ENCODE peak calls at places on chromosomes 6 and 20, in five cellular contexts. B is PC-9, P is tibial artery, G is uterus, Y is NT2/D1. D is an unnamed sample.
A peak's percentile ranks its signal among the peaks of the same experiment; 100 is the strongest.

GRCh38 chr6:158611600-158612041 is 32.9 kb downstream of the DYNLT1 start:
- DNase-seq in B (no peak), P (no peak), G (no peak), Y (peak; percentile 38), D (no peak)

GRCh38 chr6:93350774-93351173 is 68.6 kb downstream of the EPHA7 start:
- DNase-seq in B (no peak), P (no peak), G (no peak), Y (no peak), D (no peak)

GRCh38 chr6:146741609-146742008 is 142.8 kb downstream of the ADGB start:
- DNase-seq in B (no peak), P (no peak), G (no peak), Y (no peak), D (no peak)

GRCh38 chr20:56554869-56555268 is 21.8 kb downstream of the FAM209B start:
- DNase-seq in B (peak; percentile 99), P (peak; percentile 32), G (peak; percentile 56), Y (peak; percentile 23), D (peak; percentile 49)

GRCh38 chr20:20435453-20435852 is 67.5 kb downstream of the INSM1 start:
- DNase-seq in B (no peak), P (no peak), G (no peak), Y (no peak), D (no peak)

GRCh38 chr6:70673601-70674000 is 5.9 kb downstream of the SMAP1 start:
- DNase-seq in B (no peak), P (no peak), G (no peak), Y (no peak), D (no peak)

GRCh38 chr6:152221806-152222628 is 414.5 kb downstream of the ESR1 start:
- DNase-seq in B (no peak), P (no peak), G (no peak), Y (no peak), D (no peak)

GRCh38 chr6:1363729-1364572 is 25.4 kb upstream of the FOXF2 start:
- DNase-seq in B (no peak), P (no peak), G (no peak), Y (no peak), D (no peak)

GRCh38 chr20:38806855-38807655 is 1.6 kb downstream of the PPP1R16B start:
- DNase-seq in B (no peak), P (no peak), G (no peak), Y (no peak), D (peak; percentile 58)

GRCh38 chr20:33209789-33210188 is 7.4 kb upstream of the BPIFA3 start:
- DNase-seq in B (peak; percentile 35), P (peak; percentile 35), G (no peak), Y (peak; percentile 51), D (no peak)

GRCh38 chr6:26493258-26493657 is 6.8 kb upstream of the BTN1A1 start:
- DNase-seq in B (no peak), P (no peak), G (no peak), Y (no peak), D (no peak)

GRCh38 chr6:36678488-36679042 is at the start of gene CDKN1A:
- DNase-seq in B (peak; percentile 79), P (peak; percentile 93), G (peak; percentile 92), Y (peak; percentile 48), D (peak; percentile 91)

GRCh38 chr6:112188906-112189305 is 65.5 kb downstream of the LAMA4 start:
- DNase-seq in B (no peak), P (no peak), G (peak; percentile 44), Y (no peak), D (no peak)

GRCh38 chr6:36758516-36759176 is 61.0 kb downstream of the RAB44 start:
- DNase-seq in B (no peak), P (no peak), G (no peak), Y (no peak), D (no peak)

GRCh38 chr6:162684961-162685360 is 42.6 kb downstream of the PRKN start:
- DNase-seq in B (no peak), P (no peak), G (no peak), Y (no peak), D (no peak)

GRCh38 chr6:15841937-15842698 is 179.3 kb upstream of the DTNBP1 start:
- DNase-seq in B (no peak), P (peak; percentile 65), G (no peak), Y (no peak), D (no peak)

GRCh38 chr6:33017024-33017423 is 7.6 kb upstream of the HLA-DOA start:
- DNase-seq in B (no peak), P (no peak), G (no peak), Y (no peak), D (no peak)

GRCh38 chr20:25076201-25076600 is 5.7 kb downstream of the VSX1 start:
- DNase-seq in B (peak; percentile 89), P (no peak), G (no peak), Y (no peak), D (no peak)
- H3K27me3 ChIP-seq in B (no peaks in the 10 kb centered on the region), P (peaks cover 68% of the 10 kb centered on the region), G (peaks cover 14% of the 10 kb centered on the region), Y (peaks cover 87% of the 10 kb centered on the region), D (peaks cover 1% of the 10 kb centered on the region)

GRCh38 chr6:123745877-123746276 is 57.8 kb upstream of the NKAIN2 start:
- DNase-seq in B (no peak), P (no peak), G (no peak), Y (no peak), D (no peak)
- H3K36me3 ChIP-seq in B (no peaks in the 10 kb centered on the region), P (no peaks in the 10 kb centered on the region), G (no peaks in the 10 kb centered on the region), Y (no peaks in the 10 kb centered on the region), D (no peaks in the 10 kb centered on the region)

GRCh38 chr6:133951227-133951626 is 1.8 kb upstream of the TBPL1 start:
- DNase-seq in B (no peak), P (no peak), G (no peak), Y (no peak), D (no peak)
- H3K4me3 ChIP-seq in B (peak overlapping the region; percentile 75), P (peak overlapping the region; percentile 76), G (peak overlapping the region; percentile 93), Y (no peak overlapping the region), D (peak overlapping the region; percentile 92)

GRCh38 chr6:3456395-3456767 is 469 bp downstream of the SLC22A23 start:
- DNase-seq in B (no peak), P (no peak), G (no peak), Y (no peak), D (no peak)

GRCh38 chr6:3455490-3456394 is 1.1 kb downstream of the SLC22A23 start:
- DNase-seq in B (no peak), P (no peak), G (no peak), Y (no peak), D (peak; percentile 29)

GRCh38 chr6:3455121-3455489 is 1.7 kb downstream of the SLC22A23 start:
- DNase-seq in B (no peak), P (no peak), G (no peak), Y (no peak), D (peak; percentile 13)

GRCh38 chr6:3453410-3453809 is 3.4 kb downstream of the SLC22A23 start:
- DNase-seq in B (no peak), P (no peak), G (no peak), Y (no peak), D (no peak)

GRCh38 chr6:3454206-3455016 is 2.4 kb downstream of the SLC22A23 start:
- DNase-seq in B (no peak), P (no peak), G (no peak), Y (no peak), D (no peak)
- H3K27me3 ChIP-seq in B (no peaks in the 10 kb centered on the region), P (no peaks in the 10 kb centered on the region), G (no peaks in the 10 kb centered on the region), Y (peaks cover 15% of the 10 kb centered on the region), D (peaks cover 2% of the 10 kb centered on the region)

DNA sequence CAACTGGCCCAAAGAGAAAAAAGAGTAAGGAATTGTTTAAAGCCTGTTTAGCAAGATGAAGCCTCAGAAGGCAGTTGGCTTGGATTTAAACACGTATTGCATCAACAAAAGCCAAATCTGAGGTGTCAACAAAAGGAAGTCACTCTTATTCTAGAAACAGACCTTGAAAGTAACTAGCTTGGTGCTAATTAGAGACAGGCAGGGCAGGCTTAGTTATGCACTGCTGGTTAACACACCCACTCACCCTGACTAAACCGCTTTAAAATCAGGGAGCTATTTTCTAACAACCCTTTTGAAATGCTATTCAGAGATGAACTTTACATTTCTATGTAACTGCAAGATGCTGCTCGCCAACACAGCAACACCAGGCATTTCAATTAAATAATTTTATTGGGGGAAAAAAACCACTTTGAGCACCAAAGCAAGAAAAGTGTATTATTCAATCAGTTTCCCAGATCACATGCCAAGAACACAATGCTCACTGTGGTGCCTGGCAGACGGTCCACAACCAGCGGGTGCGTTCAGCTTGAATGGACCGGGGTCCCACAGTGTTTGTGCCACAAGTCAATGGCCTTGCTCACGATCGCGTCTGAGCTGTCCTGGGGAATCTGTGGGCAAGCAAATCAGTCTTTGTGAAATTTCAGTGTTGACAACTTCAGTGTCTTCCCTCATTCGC is 23.6 kb downstream of the TBC1D7 start:
- DNase-seq in B (no peak), P (no peak), G (no peak), Y (no peak), D (peak; percentile 50)
- H3K36me3 ChIP-seq in B (peaks cover 29% of the 10 kb centered on the region), P (peaks cover 10% of the 10 kb centered on the region), G (no peaks in the 10 kb centered on the region), Y (peaks cover 75% of the 10 kb centered on the region), D (peaks cover 11% of the 10 kb centered on the region)